ENCODE peak calls at places on chromosomes 4 and X, in four cellular contexts. R is GM04503, W is AML-193, S is fibroblast of pulmonary artery. D is an unnamed sample.

GRCh38 chr4:177419416-177419815 is 22.8 kb downstream of the AGA start:
- DNase-seq in S (no peak), W (no peak), R (no peak), D (no peak)

GRCh38 chr4:179530953-179531352 is 2088.7 kb upstream of the AGA start:
- DNase-seq in W (no peak), R (no peak), S (no peak), D (no peak)

GRCh38 chrX:83511208-83511607 is 3.1 kb downstream of the POU3F4 start:
- DNase-seq in S (no peak), R (no peak), W (no peak), D (no peak)

GRCh38 chr4:168560184-168560834 is 63.5 kb downstream of the PALLD start:
- DNase-seq in W (no peak), R (no peak), S (no peak), D (peak)

GRCh38 chr4:38601244-38601915 is 62.6 kb upstream of the KLF3 start:
- DNase-seq in R (no peak), W (peak), S (peak), D (no peak)

GRCh38 chrX:49171752-49172279 is at the start of gene PLP2:
- DNase-seq in W (peak), S (peak), R (no peak), D (no peak)

GRCh38 chr4:94390804-94391410 is 48.3 kb upstream of the HPGDS start:
- DNase-seq in W (peak), S (peak), R (no peak), D (no peak)

GRCh38 chr4:139919513-139919912 is 234.5 kb downstream of the MAML3 start:
- DNase-seq in R (peak), W (no peak), S (peak), D (no peak)

GRCh38 chr4:158121203-158121586 is 51.6 kb downstream of the GASK1B start:
- DNase-seq in W (no peak), S (peak), R (peak), D (peak)

GRCh38 chr4:17066972-17067371 is 168.5 kb upstream of the LDB2 start:
- DNase-seq in R (peak), W (no peak), S (peak), D (peak)